ENCODE peak calls at places on chromosomes 3 and 15, in five cellular contexts. X is choroid plexus epithelial cell; Y is CD8-positive, alpha-beta T cell; I is fibroblast of mammary gland; G is GM12864. C is an unnamed sample.

GRCh38 chr3:29301332-29302011 is 20.6 kb downstream of the RBMS3 start:
- DNase-seq in Y (no peak), X (no peak), I (no peak), G (no peak), C (no peak)

GRCh38 chr3:193783166-193783896 is 190.3 kb downstream of the OPA1 start:
- DNase-seq in X (peak), G (no peak), I (peak), Y (no peak), C (no peak)

GRCh38 chr3:183492849-183493179 is 62.7 kb downstream of the KLHL6 start:
- DNase-seq in Y (no peak), X (no peak), G (no peak), I (no peak), C (no peak)

GRCh38 chr3:181773921-181774320 is 62.2 kb downstream of the SOX2 start:
- DNase-seq in X (no peak), G (no peak), I (no peak), Y (no peak), C (no peak)

GRCh38 chr3:86938706-86939105 is 52.2 kb downstream of the VGLL3 start:
- DNase-seq in I (peak), G (no peak), Y (no peak), X (peak), C (no peak)

GRCh38 chr3:63390831-63391230 is 112.7 kb downstream of the SYNPR start:
- DNase-seq in Y (no peak), G (no peak), X (no peak), I (peak), C (no peak)

GRCh38 chr3:165210132-165210531 is 13.9 kb upstream of the SLITRK3 start:
- DNase-seq in I (no peak), X (peak), Y (no peak), G (no peak), C (no peak)

GRCh38 chr15:98452238-98452637 is 196.1 kb upstream of the IGF1R start:
- DNase-seq in I (no peak), Y (no peak), X (no peak), G (no peak), C (no peak)

GRCh38 chr3:154243353-154243752 is 80.9 kb downstream of the DHX36 start:
- DNase-seq in X (peak), Y (no peak), I (peak), G (no peak), C (no peak)

GRCh38 chr15:61449306-61449705 is 220.2 kb upstream of the RORA start:
- DNase-seq in Y (no peak), I (no peak), X (no peak), G (no peak), C (no peak)

GRCh38 chr3:15726043-15726442 is 71.7 kb downstream of the ANKRD28 start:
- DNase-seq in G (peak), Y (no peak), X (peak), I (peak), C (no peak)

GRCh38 chr3:184395320-184395660 is 15.4 kb downstream of the CHRD start:
- DNase-seq in X (no peak), G (no peak), I (no peak), Y (no peak), C (no peak)

DNA sequence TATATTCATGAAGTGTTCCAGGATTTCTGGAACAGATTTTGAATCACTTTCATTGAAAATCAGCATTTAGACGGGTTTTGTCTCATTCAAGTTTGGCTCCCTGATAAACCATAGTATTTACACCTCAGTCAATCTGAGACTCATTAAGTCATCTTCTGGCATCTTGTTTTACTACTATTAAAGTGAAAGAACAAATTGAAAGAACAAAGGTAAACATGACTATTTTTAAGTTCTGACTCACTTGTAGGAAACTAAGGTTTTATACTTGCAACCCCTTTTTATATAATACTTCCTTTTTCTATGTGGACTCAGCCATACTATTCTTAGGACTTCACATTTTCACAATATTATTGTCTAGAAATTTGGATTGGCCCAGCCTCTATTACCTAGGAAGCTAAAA is 854.4 kb downstream of the SQOR start:
- DNase-seq in G (no peak), Y (no peak), X (no peak), I (no peak), C (no peak)
- TF ChIP-seq CTCF in G (no peak), Y (no peak), X (no peak), I (no peak), C (no peak)

DNA sequence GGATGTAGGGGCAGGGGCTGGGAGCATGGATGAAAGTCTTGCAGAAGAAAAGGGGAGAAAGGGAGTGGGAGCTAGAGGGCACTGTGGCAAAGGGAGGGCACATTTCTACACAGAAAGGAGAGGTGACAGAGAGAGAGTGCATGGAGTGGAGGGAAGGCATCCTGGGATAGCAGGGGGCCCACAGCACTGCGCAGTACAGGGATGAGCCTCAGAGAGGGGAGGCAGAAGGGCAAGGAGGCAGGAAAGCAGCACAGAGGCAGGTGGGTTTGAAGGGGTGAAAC is 5.4 kb downstream of the STOML1 start:
- DNase-seq in Y (peak), X (no peak), I (no peak), G (no peak), C (no peak)
- TF ChIP-seq CTCF in Y (no peak), X (peak), I (no peak), G (no peak), C (no peak)

DNA sequence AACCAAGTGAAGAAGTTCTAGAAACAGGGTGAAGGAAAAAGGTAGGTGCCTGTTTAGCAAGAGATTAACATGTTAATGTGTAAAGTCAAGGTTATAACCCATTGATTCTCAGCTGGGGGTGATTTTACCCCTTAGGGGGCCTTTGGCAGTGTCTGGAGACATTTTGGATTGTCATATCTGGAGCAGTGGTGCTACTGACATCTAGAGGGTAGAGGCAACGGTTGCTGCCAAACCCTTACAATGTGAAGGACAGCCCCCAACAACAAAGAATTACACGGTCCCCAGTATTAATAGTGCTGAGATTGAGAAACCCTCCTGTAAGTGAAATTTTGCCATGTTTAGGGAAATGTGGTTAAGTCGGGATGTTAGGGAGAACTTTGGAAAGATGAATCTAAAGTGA is 74.7 kb downstream of the CRYBG3 start:
- DNase-seq in X (peak), Y (no peak), G (no peak), I (no peak), C (no peak)
- TF ChIP-seq CTCF in X (peak), Y (no peak), G (no peak), I (no peak), C (no peak)

DNA sequence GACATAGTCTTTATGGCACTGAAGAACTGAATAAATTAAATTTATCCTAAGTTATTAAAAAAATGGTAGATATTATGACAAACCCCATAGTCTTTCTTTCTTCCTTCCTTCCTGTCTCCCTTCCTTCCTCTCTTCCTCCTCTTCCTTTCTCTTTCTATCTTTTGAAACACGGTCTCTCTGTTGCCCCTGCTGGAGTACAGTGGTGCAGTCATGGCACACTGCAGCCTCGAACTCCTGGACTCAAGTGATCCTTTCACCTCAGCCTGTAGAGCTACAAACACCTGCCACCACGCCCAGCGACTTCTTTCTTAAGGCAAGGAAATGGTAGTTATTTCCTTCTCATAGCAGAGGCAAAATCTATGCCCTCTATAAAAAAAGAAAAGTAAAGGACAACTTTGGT is 354.6 kb downstream of the GAP43 start:
- DNase-seq in X (no peak), Y (no peak), I (no peak), G (no peak), C (no peak)
- TF ChIP-seq CTCF in X (peak), Y (no peak), I (peak), G (peak), C (no peak)

GRCh38 chr3:150410311-150411105 is 2.4 kb downstream of the TSC22D2 start:
- DNase-seq in G (no peak), X (no peak), Y (peak), I (no peak), C (peak)
- TF ChIP-seq CTCF in G (no peak), X (no peak), Y (no peak), I (no peak), C (peak)

DNA sequence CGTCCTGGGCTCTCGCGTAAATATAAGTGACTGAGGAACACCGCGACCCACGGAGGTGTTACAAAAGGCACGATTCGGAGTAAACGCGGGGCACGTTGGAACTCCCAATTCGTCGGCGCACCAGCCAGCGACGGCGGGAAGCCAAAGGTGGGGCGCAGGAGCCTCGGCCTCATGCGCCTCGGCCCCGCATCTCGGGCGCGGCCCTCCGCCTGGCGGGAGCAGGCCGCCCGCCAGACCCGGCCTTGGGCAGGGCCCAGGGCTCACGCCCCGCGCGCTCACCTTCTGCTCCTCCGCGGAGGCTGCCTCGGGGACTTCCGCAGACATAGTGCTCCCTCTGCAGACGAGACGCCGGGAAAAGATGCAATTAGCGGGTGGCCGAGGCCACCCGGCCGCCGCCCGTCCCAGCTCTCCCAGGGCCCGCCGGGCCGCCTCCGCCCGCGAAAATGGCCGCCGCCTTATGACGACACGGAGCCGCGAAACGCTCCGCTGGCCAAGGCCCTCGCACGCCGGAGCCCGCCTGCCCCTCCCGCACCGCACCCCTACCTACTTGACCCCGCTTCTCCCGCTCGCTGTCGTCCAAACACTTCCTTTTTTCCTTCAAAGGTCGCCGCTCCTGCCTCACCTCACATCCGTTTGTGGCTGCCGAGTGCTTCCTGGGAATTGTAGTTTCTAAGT is at the start of gene ARPP19:
- DNase-seq in Y (peak), X (peak), I (peak), G (peak), C (peak)
- TF ChIP-seq CTCF in Y (no peak), X (no peak), I (no peak), G (no peak), C (peak)

DNA sequence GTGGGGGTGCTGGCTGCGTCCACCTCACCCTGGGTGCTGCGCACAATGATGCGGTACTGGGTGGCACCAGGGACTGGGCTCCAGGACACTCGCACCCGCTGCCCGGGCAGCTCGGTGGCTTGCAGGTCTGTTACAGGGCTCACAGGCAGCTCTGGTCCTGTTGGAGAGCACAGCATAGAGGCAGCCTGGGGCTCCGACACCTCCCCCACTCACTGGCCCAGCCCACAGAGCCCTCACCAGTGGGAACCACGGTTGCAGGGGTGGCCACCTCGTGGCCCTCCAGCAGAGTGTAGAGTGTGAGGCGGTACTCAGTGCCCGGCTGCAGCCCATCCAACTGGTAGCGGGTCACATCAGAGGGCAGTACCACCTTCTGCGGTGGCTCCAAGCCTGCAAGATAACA is 3.7 kb downstream of the COL7A1 start:
- DNase-seq in Y (no peak), G (no peak), X (no peak), I (no peak), C (no peak)
- TF ChIP-seq CTCF in Y (no peak), G (no peak), X (no peak), I (no peak), C (no peak)

GRCh38 chr3:149726716-149727407 is 25.4 kb downstream of the COMMD2 start:
- DNase-seq in I (peak), X (no peak), Y (no peak), G (peak), C (no peak)
- TF ChIP-seq CTCF in I (no peak), X (no peak), Y (no peak), G (no peak), C (no peak)

DNA sequence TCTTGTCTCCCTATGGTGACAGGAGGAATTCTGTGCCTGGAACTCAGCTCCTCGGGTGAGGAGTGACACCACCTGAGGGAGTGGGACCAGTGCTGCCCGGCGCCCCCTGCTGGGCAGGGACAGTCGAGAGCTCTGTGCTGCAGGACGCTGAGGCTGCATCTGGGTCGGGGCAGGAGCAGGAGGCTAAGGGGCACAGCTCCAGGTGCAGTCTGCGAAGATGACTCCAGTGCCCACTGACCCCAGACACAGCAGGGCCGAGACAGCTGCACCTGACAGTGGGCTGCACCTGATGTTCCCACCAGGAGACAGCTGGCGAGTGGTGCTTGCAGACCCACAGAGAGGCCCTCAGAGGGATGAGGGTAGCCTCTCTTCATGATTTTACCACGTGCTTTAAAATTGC is 152.9 kb downstream of the ATP10A start:
- DNase-seq in Y (peak), G (no peak), X (no peak), I (peak), C (no peak)
- TF ChIP-seq CTCF in Y (peak), G (peak), X (peak), I (peak), C (peak)

DNA sequence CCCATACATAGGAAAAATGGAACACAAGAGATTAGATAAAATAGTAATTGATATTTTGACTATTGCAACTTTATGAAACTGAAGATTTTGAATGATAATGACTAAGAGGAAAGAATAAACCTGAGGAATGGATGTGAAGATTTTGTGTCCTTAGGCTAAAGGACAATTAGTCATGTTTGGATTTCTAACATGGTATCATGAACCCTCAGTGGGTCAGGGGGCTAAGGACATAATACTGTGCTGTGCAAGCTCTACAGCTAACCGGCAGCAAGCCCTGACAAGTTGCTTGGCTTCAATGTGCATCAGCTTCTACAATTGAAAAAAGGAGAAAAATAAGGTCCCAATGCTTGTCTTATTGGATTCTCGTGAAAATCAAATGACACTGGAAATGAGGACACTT is 491.0 kb downstream of the MECOM start:
- DNase-seq in Y (no peak), X (no peak), I (no peak), G (no peak), C (no peak)
- TF ChIP-seq CTCF in Y (no peak), X (no peak), I (no peak), G (no peak), C (no peak)